ENCODE peak calls at places on chromosome 21, in five cellular contexts. A is fibroblast of the aortic adventitia, Z is cardiac fibroblast, X is HCT116, O is right lobe of liver. K is an unnamed sample.

GRCh38 chr21:30839304-30839703 is 9.7 kb upstream of the KRTAP7-1 start:
- DNase-seq in A (no peak), Z (no peak), X (no peak), O (peak), K (no peak)

GRCh38 chr21:35291963-35292627 is 243.0 kb upstream of the RUNX1 start:
- DNase-seq in A (no peak), Z (no peak), X (no peak), O (no peak), K (no peak)

GRCh38 chr21:41289431-41289830 is 27.2 kb upstream of the FAM3B start:
- DNase-seq in A (no peak), Z (peak), X (peak), O (no peak), K (no peak)

GRCh38 chr21:34883501-34884271 is 165.4 kb downstream of the RUNX1 start:
- DNase-seq in A (no peak), Z (no peak), X (no peak), O (no peak), K (no peak)

GRCh38 chr21:21968810-21969588 is 970.8 kb downstream of the NCAM2 start:
- DNase-seq in A (no peak), Z (no peak), X (no peak), O (no peak), K (no peak)

GRCh38 chr21:18041012-18041411 is 203.6 kb upstream of the CHODL start:
- DNase-seq in A (no peak), Z (peak), X (no peak), O (no peak), K (no peak)

GRCh38 chr21:41762236-41762635 is 4.6 kb downstream of the RIPK4 start:
- DNase-seq in A (no peak), Z (no peak), X (no peak), O (no peak), K (no peak)

GRCh38 chr21:27047331-27048314 is 80.7 kb upstream of the ADAMTS5 start:
- DNase-seq in A (peak), Z (no peak), X (no peak), O (no peak), K (no peak)

GRCh38 chr21:42471206-42471605 is 24.8 kb downstream of the RSPH1 start:
- DNase-seq in A (no peak), Z (no peak), X (no peak), O (no peak), K (no peak)

GRCh38 chr21:42632336-42632751 is 21.1 kb upstream of the PDE9A start:
- DNase-seq in A (no peak), Z (no peak), X (no peak), O (no peak), K (no peak)

GRCh38 chr21:18449586-18449985 is 46.0 kb upstream of the TMPRSS15 start:
- DNase-seq in A (no peak), Z (no peak), X (no peak), O (no peak), K (no peak)

GRCh38 chr21:14303731-14304488 is 79.0 kb downstream of the HSPA13 start:
- DNase-seq in A (no peak), Z (no peak), X (no peak), O (no peak), K (no peak)

GRCh38 chr21:14308234-14308633 is 74.7 kb downstream of the HSPA13 start:
- DNase-seq in A (no peak), Z (no peak), X (no peak), O (no peak), K (no peak)

GRCh38 chr21:14306143-14306907 is 76.6 kb downstream of the HSPA13 start:
- DNase-seq in A (peak), Z (peak), X (no peak), O (no peak), K (no peak)
- TF ChIP-seq CTCF in A (no peak), Z (peak), X (no peak), O (peak), K (no peak)

DNA sequence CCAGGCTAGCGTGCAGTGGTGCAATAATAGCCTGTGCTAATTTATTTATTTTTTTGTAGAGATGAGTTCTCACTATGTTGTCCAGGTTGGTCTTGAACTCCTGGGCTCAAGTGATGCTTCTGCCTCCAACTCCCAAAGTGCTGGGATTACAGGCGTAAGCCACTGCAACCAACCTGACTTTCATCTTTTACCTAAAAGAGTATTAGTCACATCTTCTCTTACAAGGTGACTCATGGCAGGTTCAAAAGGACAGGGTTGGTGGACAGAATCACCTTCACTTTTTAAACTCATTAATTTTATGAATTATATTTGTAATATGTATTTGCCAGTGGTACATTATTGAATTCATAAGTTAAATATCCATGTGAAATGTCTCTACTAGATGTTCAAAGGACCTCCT is 18.1 kb downstream of the JAM2 start:
- DNase-seq in A (no peak), Z (no peak), X (peak), O (no peak), K (no peak)
- TF ChIP-seq CTCF in A (no peak), Z (no peak), X (no peak), O (no peak), K (no peak)

DNA sequence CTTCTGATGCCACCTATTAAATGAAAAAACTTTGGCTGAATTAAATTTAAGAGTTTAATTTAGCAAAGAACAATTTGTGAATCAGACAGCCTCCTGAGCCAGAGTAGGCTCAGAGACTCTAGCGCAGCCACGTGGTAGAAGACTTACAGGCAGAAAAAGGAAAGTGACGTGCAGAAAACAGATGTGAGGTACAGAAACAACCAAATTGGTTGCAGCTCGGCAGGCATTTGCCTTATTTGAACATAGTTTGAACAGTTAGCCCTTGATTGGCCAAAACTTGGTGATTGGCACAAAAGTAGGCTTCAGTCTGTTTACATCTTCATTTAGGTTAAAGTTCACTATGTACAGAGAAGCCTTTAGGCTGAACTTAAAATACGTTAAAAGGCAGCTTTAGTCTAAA is 22.9 kb downstream of the TCP10L start:
- DNase-seq in A (peak), Z (peak), X (no peak), O (no peak), K (no peak)
- TF ChIP-seq CTCF in A (peak), Z (peak), X (peak), O (peak), K (no peak)

DNA sequence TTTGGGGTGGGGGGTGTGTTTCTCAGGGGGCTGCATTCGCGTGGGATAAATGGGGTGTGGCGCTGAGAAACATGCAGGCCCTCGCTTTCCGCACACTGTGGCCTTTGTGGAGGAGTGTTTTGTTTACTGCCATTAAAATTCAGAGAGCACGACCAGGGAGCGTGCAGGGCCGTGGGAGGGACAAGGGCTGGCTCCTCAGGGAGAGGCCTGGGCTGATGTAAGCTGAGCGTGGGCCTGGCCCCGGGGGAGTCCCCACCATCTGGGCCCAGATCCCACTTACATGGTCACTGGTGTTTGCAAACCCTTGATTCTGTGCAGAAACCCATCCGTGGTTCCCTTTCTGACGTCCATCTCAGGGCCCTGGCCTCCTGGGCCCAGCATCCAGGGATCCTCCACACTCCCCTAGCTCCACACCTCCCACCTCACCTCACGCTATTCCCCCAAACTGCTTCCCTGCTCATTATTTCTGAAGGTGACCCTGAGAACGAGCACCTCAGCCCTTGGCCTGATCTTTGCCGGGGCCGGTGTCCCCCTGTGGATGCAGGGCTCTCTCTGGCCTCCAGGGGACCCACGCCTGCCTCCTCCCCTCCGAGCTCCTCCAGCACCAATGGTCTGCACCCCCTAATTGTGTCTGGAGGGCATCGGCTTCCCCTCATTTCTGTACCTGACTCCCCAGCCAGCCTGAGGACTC is 92.5 kb upstream of the SIM2 start:
- DNase-seq in A (no peak), Z (no peak), X (no peak), O (no peak), K (no peak)
- TF ChIP-seq CTCF in A (no peak), Z (no peak), X (peak), O (no peak), K (no peak)

GRCh38 chr21:29360799-29361765 is 62.4 kb downstream of the BACH1 start:
- DNase-seq in A (no peak), Z (no peak), X (no peak), O (no peak), K (peak)
- TF ChIP-seq CTCF in A (no peak), Z (no peak), X (no peak), O (no peak), K (no peak)

GRCh38 chr21:16239659-16240265 is 510.0 kb downstream of the USP25 start:
- DNase-seq in A (no peak), Z (no peak), X (no peak), O (no peak), K (no peak)

GRCh38 chr21:16241021-16241420 is 511.2 kb downstream of the USP25 start:
- DNase-seq in A (peak), Z (peak), X (no peak), O (no peak), K (no peak)

GRCh38 chr21:16243396-16243795 is 513.6 kb downstream of the USP25 start:
- DNase-seq in A (no peak), Z (no peak), X (no peak), O (no peak), K (no peak)

GRCh38 chr21:16241500-16241963 is 511.8 kb downstream of the USP25 start:
- DNase-seq in A (peak), Z (peak), X (no peak), O (no peak), K (no peak)
- TF ChIP-seq CTCF in A (no peak), Z (no peak), X (no peak), O (no peak), K (no peak)

GRCh38 chr21:32143222-32143939 is 135.5 kb downstream of the MIS18A start:
- DNase-seq in A (peak), Z (no peak), X (no peak), O (no peak), K (no peak)
- TF ChIP-seq CTCF in A (no peak), Z (no peak), X (no peak), O (no peak), K (no peak)

DNA sequence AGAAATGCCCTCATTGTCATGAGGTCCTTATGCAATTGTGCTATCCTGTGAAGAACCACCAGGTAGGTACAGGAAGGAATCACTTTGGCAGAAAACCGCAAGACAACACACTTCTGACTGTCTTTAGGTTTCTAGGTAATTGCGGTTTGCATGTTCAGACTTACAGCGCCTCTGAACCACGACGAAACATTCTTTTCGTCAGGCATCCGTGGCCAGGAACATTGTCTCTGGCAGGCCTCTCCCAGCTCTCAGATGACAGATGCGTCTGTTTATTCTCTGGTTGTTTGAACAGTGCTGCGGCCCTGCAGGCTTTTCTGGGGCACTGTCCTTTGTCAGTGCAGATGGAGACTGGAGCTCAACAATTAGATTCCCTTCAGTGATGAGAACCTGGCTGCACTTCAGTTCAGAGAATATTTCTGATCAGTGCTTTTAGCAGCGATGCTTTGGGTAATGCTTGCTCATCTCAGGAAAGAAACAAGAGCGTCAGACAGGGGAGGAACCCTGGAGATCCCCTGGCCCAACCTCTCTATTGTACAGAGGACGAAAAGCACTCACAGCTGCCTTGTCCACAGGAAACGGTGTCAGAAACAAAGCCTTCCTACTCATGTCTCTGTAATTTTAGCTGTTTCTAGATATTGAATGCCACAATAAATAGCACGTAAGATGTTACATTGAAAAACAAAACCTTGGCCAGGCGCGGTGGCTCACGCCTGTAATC is 63.5 kb downstream of the B3GALT5 start:
- DNase-seq in A (peak), Z (peak), X (no peak), O (no peak), K (no peak)
- TF ChIP-seq CTCF in A (no peak), Z (no peak), X (no peak), O (no peak), K (no peak)

DNA sequence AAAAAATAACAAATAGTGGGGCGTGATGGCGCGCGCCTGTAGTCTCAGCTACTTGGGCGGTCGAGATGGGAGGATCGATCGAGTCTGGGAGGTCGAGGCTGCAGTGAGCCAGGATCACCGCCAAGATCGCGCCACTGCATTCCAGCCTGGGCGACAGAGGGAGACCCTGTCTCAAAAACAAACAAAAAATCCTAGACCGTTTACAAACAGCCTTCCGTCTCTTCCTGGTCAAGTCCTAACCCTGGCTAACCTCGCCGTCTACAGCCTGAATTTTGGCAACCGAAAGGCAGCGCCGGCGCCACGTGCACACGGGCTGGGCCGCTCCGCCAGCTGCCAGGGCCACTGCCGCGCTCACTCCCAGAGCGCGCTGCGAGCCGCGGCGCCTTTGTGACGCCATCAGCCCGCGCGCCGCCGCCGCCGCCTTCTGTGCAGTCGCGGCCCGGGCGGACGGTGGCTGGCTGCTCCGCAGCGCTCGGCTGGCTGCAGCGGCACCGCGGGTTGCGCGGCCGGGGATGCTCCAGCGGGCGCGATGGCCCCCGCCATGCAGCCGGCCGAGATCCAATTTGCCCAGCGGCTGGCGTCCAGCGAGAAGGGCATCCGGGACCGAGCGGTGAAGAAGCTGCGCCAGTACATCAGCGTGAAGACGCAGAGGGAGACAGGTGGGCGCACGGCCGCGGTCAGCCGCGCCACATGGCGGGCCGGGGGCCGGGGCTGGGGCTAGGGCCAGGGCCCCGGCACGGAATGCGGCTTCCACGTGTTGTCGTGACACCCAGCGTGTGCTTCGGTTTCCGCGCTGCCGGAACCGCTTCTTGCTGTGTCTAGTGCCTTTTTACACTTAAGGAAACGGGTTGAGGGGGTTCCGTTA is at the start of the genes HSF2BP and RRP1B:
- DNase-seq in A (peak), Z (peak), X (peak), O (peak), K (peak)
- TF ChIP-seq CTCF in A (no peak), Z (no peak), X (no peak), O (peak), K (no peak)

GRCh38 chr21:45356251-45356650 is 48.7 kb upstream of the COL18A1 start:
- DNase-seq in A (no peak), Z (no peak), X (no peak), O (no peak), K (no peak)
- TF ChIP-seq CTCF in A (no peak), Z (no peak), X (peak), O (no peak), K (no peak)

K was measured in Calu3.